ENCODE peak calls at places on chromosomes 7 and 10, in ten cellular contexts. One of them, this sample, is unnamed.

GRCh38 chr10:43209064-43209455 is 57.8 kb downstream of the RASGEF1A start:
- DNase-seq in suprapubic skin: peak
- DNase-seq in spleen: peak
- DNase-seq in SK-N-SH: no peak
- DNase-seq in HepG2: no peak
- DNase-seq in stomach: no peak
- DNase-seq in sigmoid colon: peak
- DNase-seq in HL-60: no peak
- DNase-seq in esophagus muscularis mucosa: no peak
- DNase-seq in HCT116: no peak
- DNase-seq in this sample: no peak

GRCh38 chr10:59033622-59034021 is 142.8 kb upstream of the PHYHIPL start:
- DNase-seq in suprapubic skin: no peak
- DNase-seq in spleen: no peak
- DNase-seq in SK-N-SH: no peak
- DNase-seq in HepG2: no peak
- DNase-seq in stomach: no peak
- DNase-seq in sigmoid colon: no peak
- DNase-seq in HL-60: no peak
- DNase-seq in esophagus muscularis mucosa: no peak
- DNase-seq in HCT116: no peak
- DNase-seq in this sample: no peak

GRCh38 chr10:79001082-79001885 is 67.5 kb upstream of the ZMIZ1 start:
- DNase-seq in suprapubic skin: no peak
- DNase-seq in spleen: no peak
- DNase-seq in SK-N-SH: no peak
- DNase-seq in HepG2: no peak
- DNase-seq in stomach: no peak
- DNase-seq in sigmoid colon: no peak
- DNase-seq in HL-60: no peak
- DNase-seq in esophagus muscularis mucosa: no peak
- DNase-seq in HCT116: no peak
- DNase-seq in this sample: peak

GRCh38 chr7:46493196-46493595 is 572.1 kb upstream of the IGFBP3 start:
- DNase-seq in suprapubic skin: no peak
- DNase-seq in spleen: no peak
- DNase-seq in SK-N-SH: no peak
- DNase-seq in HepG2: no peak
- DNase-seq in stomach: no peak
- DNase-seq in sigmoid colon: no peak
- DNase-seq in HL-60: no peak
- DNase-seq in esophagus muscularis mucosa: no peak
- DNase-seq in HCT116: no peak
- DNase-seq in this sample: no peak

GRCh38 chr10:128416231-128416630 is 290.0 kb upstream of the MKI67 start:
- DNase-seq in suprapubic skin: no peak
- DNase-seq in spleen: no peak
- DNase-seq in SK-N-SH: no peak
- DNase-seq in HepG2: no peak
- DNase-seq in stomach: no peak
- DNase-seq in sigmoid colon: no peak
- DNase-seq in HL-60: no peak
- DNase-seq in esophagus muscularis mucosa: no peak
- DNase-seq in HCT116: no peak
- DNase-seq in this sample: no peak

GRCh38 chr7:143331179-143331825 is 15.4 kb downstream of the CLCN1 start:
- DNase-seq in suprapubic skin: no peak
- DNase-seq in spleen: no peak
- DNase-seq in SK-N-SH: no peak
- DNase-seq in HepG2: no peak
- DNase-seq in stomach: peak
- DNase-seq in sigmoid colon: no peak
- DNase-seq in HL-60: no peak
- DNase-seq in esophagus muscularis mucosa: no peak
- DNase-seq in HCT116: no peak
- DNase-seq in this sample: no peak

GRCh38 chr7:92293887-92294616 is 48.3 kb downstream of the ANKIB1 start:
- DNase-seq in suprapubic skin: no peak
- DNase-seq in spleen: no peak
- DNase-seq in SK-N-SH: no peak
- DNase-seq in HepG2: no peak
- DNase-seq in stomach: no peak
- DNase-seq in sigmoid colon: no peak
- DNase-seq in HL-60: no peak
- DNase-seq in esophagus muscularis mucosa: no peak
- DNase-seq in HCT116: no peak
- DNase-seq in this sample: no peak

GRCh38 chr10:79938728-79939380 is 10.1 kb downstream of the SFTPD start:
- DNase-seq in suprapubic skin: peak
- DNase-seq in spleen: peak
- DNase-seq in SK-N-SH: peak
- DNase-seq in HepG2: no peak
- DNase-seq in stomach: no peak
- DNase-seq in sigmoid colon: peak
- DNase-seq in HL-60: peak
- DNase-seq in esophagus muscularis mucosa: peak
- DNase-seq in HCT116: no peak
- DNase-seq in this sample: no peak

GRCh38 chr10:30835146-30835545 is 196.5 kb downstream of the ZNF438 start:
- DNase-seq in suprapubic skin: no peak
- DNase-seq in spleen: peak
- DNase-seq in SK-N-SH: no peak
- DNase-seq in HepG2: no peak
- DNase-seq in stomach: no peak
- DNase-seq in sigmoid colon: no peak
- DNase-seq in HL-60: no peak
- DNase-seq in esophagus muscularis mucosa: no peak
- DNase-seq in HCT116: no peak
- DNase-seq in this sample: no peak

GRCh38 chr10:132011027-132011426 is 29.3 kb upstream of the BNIP3 start:
- DNase-seq in suprapubic skin: no peak
- DNase-seq in spleen: no peak
- DNase-seq in SK-N-SH: no peak
- DNase-seq in HepG2: no peak
- DNase-seq in stomach: no peak
- DNase-seq in sigmoid colon: peak
- DNase-seq in HL-60: peak
- DNase-seq in esophagus muscularis mucosa: no peak
- DNase-seq in HCT116: no peak
- DNase-seq in this sample: no peak

GRCh38 chr7:157426463-157427301 is 89.9 kb downstream of the DNAJB6 start:
- DNase-seq in suprapubic skin: no peak
- DNase-seq in spleen: peak
- DNase-seq in SK-N-SH: no peak
- DNase-seq in HepG2: no peak
- DNase-seq in stomach: no peak
- DNase-seq in sigmoid colon: no peak
- DNase-seq in HL-60: no peak
- DNase-seq in esophagus muscularis mucosa: no peak
- DNase-seq in HCT116: no peak
- DNase-seq in this sample: no peak

GRCh38 chr7:158809596-158809995 is 19.7 kb downstream of the ESYT2 start:
- DNase-seq in suprapubic skin: no peak
- DNase-seq in spleen: no peak
- DNase-seq in SK-N-SH: no peak
- DNase-seq in HepG2: no peak
- DNase-seq in stomach: no peak
- DNase-seq in sigmoid colon: no peak
- DNase-seq in HL-60: peak
- DNase-seq in esophagus muscularis mucosa: no peak
- DNase-seq in HCT116: no peak
- DNase-seq in this sample: no peak

GRCh38 chr7:124930173-124930623 is 573 bp upstream of the POT1 start:
- DNase-seq in suprapubic skin: no peak
- DNase-seq in spleen: no peak
- DNase-seq in SK-N-SH: no peak
- DNase-seq in HepG2: no peak
- DNase-seq in stomach: no peak
- DNase-seq in sigmoid colon: no peak
- DNase-seq in HL-60: no peak
- DNase-seq in esophagus muscularis mucosa: no peak
- DNase-seq in HCT116: no peak
- DNase-seq in this sample: no peak

GRCh38 chr10:31866118-31866670 is 62.4 kb downstream of the ARHGAP12 start:
- DNase-seq in suprapubic skin: no peak
- DNase-seq in spleen: no peak
- DNase-seq in SK-N-SH: no peak
- DNase-seq in HepG2: no peak
- DNase-seq in stomach: no peak
- DNase-seq in sigmoid colon: no peak
- DNase-seq in HL-60: no peak
- DNase-seq in esophagus muscularis mucosa: no peak
- DNase-seq in HCT116: no peak
- DNase-seq in this sample: no peak

GRCh38 chr7:107660381-107661080 is at the start of gene SLC26A4:
- DNase-seq in suprapubic skin: no peak
- DNase-seq in spleen: peak
- DNase-seq in SK-N-SH: peak
- DNase-seq in HepG2: no peak
- DNase-seq in stomach: no peak
- DNase-seq in sigmoid colon: no peak
- DNase-seq in HL-60: no peak
- DNase-seq in esophagus muscularis mucosa: no peak
- DNase-seq in HCT116: no peak
- DNase-seq in this sample: no peak

GRCh38 chr10:13238271-13239077 is 4.3 kb upstream of the UCMA start:
- DNase-seq in suprapubic skin: no peak
- DNase-seq in spleen: no peak
- DNase-seq in SK-N-SH: no peak
- DNase-seq in HepG2: no peak
- DNase-seq in stomach: no peak
- DNase-seq in sigmoid colon: peak
- DNase-seq in HL-60: no peak
- DNase-seq in esophagus muscularis mucosa: no peak
- DNase-seq in HCT116: no peak
- DNase-seq in this sample: no peak

GRCh38 chr10:111856631-111857030 is 326.9 kb downstream of the GPAM start:
- DNase-seq in suprapubic skin: no peak
- DNase-seq in spleen: no peak
- DNase-seq in SK-N-SH: peak
- DNase-seq in HepG2: peak
- DNase-seq in stomach: no peak
- DNase-seq in sigmoid colon: no peak
- DNase-seq in HL-60: no peak
- DNase-seq in esophagus muscularis mucosa: no peak
- DNase-seq in HCT116: no peak
- DNase-seq in this sample: no peak

GRCh38 chr7:67764312-67764711 is 767.7 kb downstream of the TYW1 start:
- DNase-seq in suprapubic skin: no peak
- DNase-seq in spleen: no peak
- DNase-seq in SK-N-SH: no peak
- DNase-seq in HepG2: peak
- DNase-seq in stomach: no peak
- DNase-seq in sigmoid colon: no peak
- DNase-seq in HL-60: no peak
- DNase-seq in esophagus muscularis mucosa: no peak
- DNase-seq in HCT116: no peak
- DNase-seq in this sample: no peak

GRCh38 chr10:122981066-122981464 is 864 bp downstream of the PSTK start:
- DNase-seq in suprapubic skin: no peak
- DNase-seq in spleen: no peak
- DNase-seq in SK-N-SH: peak
- DNase-seq in HepG2: peak
- DNase-seq in stomach: no peak
- DNase-seq in sigmoid colon: no peak
- DNase-seq in HL-60: peak
- DNase-seq in esophagus muscularis mucosa: no peak
- DNase-seq in HCT116: peak
- DNase-seq in this sample: peak
- TF ChIP-seq CTCF in suprapubic skin: no peak
- TF ChIP-seq CTCF in spleen: no peak
- TF ChIP-seq CTCF in SK-N-SH: peak
- TF ChIP-seq CTCF in HepG2: peak
- TF ChIP-seq CTCF in stomach: no peak
- TF ChIP-seq CTCF in sigmoid colon: peak
- TF ChIP-seq CTCF in HL-60: no peak
- TF ChIP-seq CTCF in esophagus muscularis mucosa: peak
- TF ChIP-seq CTCF in HCT116: peak
- TF ChIP-seq CTCF in this sample: no peak

GRCh38 chr10:3749597-3750351 is 35.2 kb downstream of the KLF6 start:
- DNase-seq in suprapubic skin: no peak
- DNase-seq in spleen: no peak
- DNase-seq in SK-N-SH: no peak
- DNase-seq in HepG2: peak
- DNase-seq in stomach: no peak
- DNase-seq in sigmoid colon: peak
- DNase-seq in HL-60: no peak
- DNase-seq in esophagus muscularis mucosa: peak
- DNase-seq in HCT116: no peak
- DNase-seq in this sample: no peak
- H3K4me3 ChIP-seq in suprapubic skin: peak
- H3K4me3 ChIP-seq in spleen: no peak
- H3K4me3 ChIP-seq in SK-N-SH: no peak
- H3K4me3 ChIP-seq in HepG2: peak
- H3K4me3 ChIP-seq in stomach: peak
- H3K4me3 ChIP-seq in sigmoid colon: peak
- H3K4me3 ChIP-seq in HL-60: no peak
- H3K4me3 ChIP-seq in esophagus muscularis mucosa: peak
- H3K4me3 ChIP-seq in HCT116: no peak
- H3K4me3 ChIP-seq in this sample: no peak

DNA sequence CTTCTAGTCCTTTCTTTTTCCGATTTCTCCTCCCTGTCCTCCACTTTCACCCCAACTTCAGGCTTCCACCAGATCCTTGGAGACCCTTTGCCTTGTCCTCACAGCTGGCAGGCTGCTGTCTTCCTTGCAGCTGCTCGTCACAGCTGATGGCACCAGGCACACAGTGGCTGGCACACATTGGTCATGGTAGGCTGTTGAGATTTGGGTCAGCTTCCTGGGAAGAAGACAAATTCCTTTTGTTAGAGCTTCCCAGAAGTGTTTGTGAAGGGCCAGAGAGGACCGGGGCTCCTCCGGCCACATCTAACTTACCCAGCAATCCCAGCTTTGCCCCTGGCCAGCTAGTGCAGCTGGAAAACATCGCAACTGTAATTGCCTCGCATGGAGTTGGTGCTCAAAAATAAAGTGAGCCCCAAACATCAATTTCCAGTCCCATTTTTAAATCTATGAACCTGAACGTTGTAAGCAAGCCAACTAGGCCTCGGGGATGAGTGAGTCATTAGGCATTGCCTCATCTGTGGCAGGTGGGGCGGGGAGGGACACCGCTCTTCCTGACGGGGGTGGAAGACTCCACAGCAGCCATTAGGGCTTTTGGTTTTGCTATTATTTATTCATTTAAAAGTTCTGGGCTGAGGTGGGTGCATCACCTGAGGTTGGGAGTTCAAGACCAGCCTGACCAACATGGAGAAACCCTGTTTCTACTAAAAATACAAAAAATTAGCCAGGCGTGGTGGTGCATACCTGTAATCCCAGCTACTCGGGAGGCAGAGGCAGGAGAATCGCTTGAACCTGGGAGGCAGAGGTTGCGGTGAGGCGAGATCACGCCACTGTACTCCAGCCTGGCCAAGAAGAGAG is 12.4 kb downstream of the CPA5 start:
- DNase-seq in suprapubic skin: peak
- DNase-seq in spleen: no peak
- DNase-seq in SK-N-SH: peak
- DNase-seq in HepG2: no peak
- DNase-seq in stomach: no peak
- DNase-seq in sigmoid colon: peak
- DNase-seq in HL-60: peak
- DNase-seq in esophagus muscularis mucosa: no peak
- DNase-seq in HCT116: peak
- DNase-seq in this sample: no peak
- TF ChIP-seq POLR2AphosphoS5 in suprapubic skin: peak
- TF ChIP-seq POLR2AphosphoS5 in spleen: no peak
- TF ChIP-seq POLR2AphosphoS5 in SK-N-SH: peak
- TF ChIP-seq POLR2AphosphoS5 in HepG2: no peak
- TF ChIP-seq POLR2AphosphoS5 in stomach: no peak
- TF ChIP-seq POLR2AphosphoS5 in sigmoid colon: peak
- TF ChIP-seq POLR2AphosphoS5 in HL-60: no peak
- TF ChIP-seq POLR2AphosphoS5 in esophagus muscularis mucosa: peak
- TF ChIP-seq POLR2AphosphoS5 in HCT116: peak
- TF ChIP-seq POLR2AphosphoS5 in this sample: no peak

GRCh38 chr10:71696635-71697326 is 22.8 kb downstream of the C10orf105 start:
- DNase-seq in suprapubic skin: no peak
- DNase-seq in spleen: peak
- DNase-seq in SK-N-SH: peak
- DNase-seq in HepG2: peak
- DNase-seq in stomach: peak
- DNase-seq in sigmoid colon: no peak
- DNase-seq in HL-60: peak
- DNase-seq in esophagus muscularis mucosa: no peak
- DNase-seq in HCT116: no peak
- DNase-seq in this sample: peak
- TF ChIP-seq CTCF in suprapubic skin: peak
- TF ChIP-seq CTCF in spleen: peak
- TF ChIP-seq CTCF in SK-N-SH: peak
- TF ChIP-seq CTCF in HepG2: peak
- TF ChIP-seq CTCF in stomach: peak
- TF ChIP-seq CTCF in sigmoid colon: peak
- TF ChIP-seq CTCF in HL-60: peak
- TF ChIP-seq CTCF in esophagus muscularis mucosa: peak
- TF ChIP-seq CTCF in HCT116: peak
- TF ChIP-seq CTCF in this sample: peak